ENCODE peak calls at places on chromosomes 7 and 10, in four cellular contexts. One of them, this sample, is unnamed.

GRCh38 chr10:80486151-80486692 is 32.1 kb downstream of the TSPAN14 start:
- DNase-seq in K562: no peak
- DNase-seq in HepG2: no peak
- DNase-seq in A549: no peak
- DNase-seq in this sample: no peak

GRCh38 chr10:79944428-79945395 is 4.2 kb downstream of the SFTPD start:
- DNase-seq in HepG2: no peak
- DNase-seq in A549: no peak
- DNase-seq in K562: no peak
- DNase-seq in this sample: no peak

GRCh38 chr7:37230221-37230620 is 218.4 kb downstream of the ELMO1 start:
- DNase-seq in A549: no peak
- DNase-seq in HepG2: no peak
- DNase-seq in K562: peak
- DNase-seq in this sample: no peak

GRCh38 chr10:24791129-24791733 is 67.5 kb upstream of the ARHGAP21 start:
- DNase-seq in HepG2: no peak
- DNase-seq in A549: no peak
- DNase-seq in K562: no peak
- DNase-seq in this sample: no peak

GRCh38 chr7:26897928-26898327 is 33.5 kb upstream of the SKAP2 start:
- DNase-seq in A549: no peak
- DNase-seq in HepG2: no peak
- DNase-seq in K562: no peak
- DNase-seq in this sample: no peak

GRCh38 chr10:112838784-112839481 is 111.1 kb upstream of the TCF7L2 start:
- DNase-seq in K562: no peak
- DNase-seq in HepG2: no peak
- DNase-seq in A549: no peak
- DNase-seq in this sample: no peak

GRCh38 chr10:119608316-119609155 is 11.8 kb upstream of the TIAL1 start:
- DNase-seq in HepG2: peak
- DNase-seq in A549: peak
- DNase-seq in K562: no peak
- DNase-seq in this sample: no peak

GRCh38 chr10:124523886-124524285 is 62.3 kb downstream of the LHPP start:
- DNase-seq in K562: no peak
- DNase-seq in HepG2: no peak
- DNase-seq in A549: no peak
- DNase-seq in this sample: no peak

GRCh38 chr7:47438411-47439029 is 143.4 kb downstream of the TNS3 start:
- DNase-seq in K562: no peak
- DNase-seq in HepG2: no peak
- DNase-seq in A549: no peak
- DNase-seq in this sample: no peak

GRCh38 chr10:78211476-78212110 is 177.9 kb downstream of the RPS24 start:
- DNase-seq in K562: no peak
- DNase-seq in A549: peak
- DNase-seq in HepG2: peak
- DNase-seq in this sample: no peak

GRCh38 chr7:48173313-48173712 is 2.1 kb downstream of the ABCA13 start:
- DNase-seq in HepG2: no peak
- DNase-seq in K562: no peak
- DNase-seq in A549: no peak
- DNase-seq in this sample: no peak

GRCh38 chr10:114486938-114487814 is 82.9 kb upstream of the AFAP1L2 start:
- DNase-seq in A549: no peak
- DNase-seq in HepG2: peak
- DNase-seq in K562: no peak
- DNase-seq in this sample: no peak

GRCh38 chr10:109968954-109969644 is 38.7 kb upstream of the ADD3 start:
- DNase-seq in A549: no peak
- DNase-seq in K562: no peak
- DNase-seq in HepG2: no peak
- DNase-seq in this sample: no peak

GRCh38 chr10:109967739-109968088 is 40.1 kb upstream of the ADD3 start:
- DNase-seq in HepG2: no peak
- DNase-seq in A549: no peak
- DNase-seq in K562: no peak
- DNase-seq in this sample: no peak

GRCh38 chr10:109972372-109973001 is 35.3 kb upstream of the ADD3 start:
- DNase-seq in K562: no peak
- DNase-seq in A549: no peak
- DNase-seq in HepG2: no peak
- DNase-seq in this sample: no peak

GRCh38 chr10:109971640-109972039 is 36.1 kb upstream of the ADD3 start:
- DNase-seq in K562: no peak
- DNase-seq in HepG2: peak
- DNase-seq in A549: no peak
- DNase-seq in this sample: no peak

GRCh38 chr10:109969907-109970306 is 37.9 kb upstream of the ADD3 start:
- DNase-seq in HepG2: no peak
- DNase-seq in K562: no peak
- DNase-seq in A549: no peak
- DNase-seq in this sample: no peak
- TF ChIP-seq POLR2AphosphoS2 in HepG2: no peak
- TF ChIP-seq POLR2AphosphoS2 in K562: no peak
- TF ChIP-seq POLR2AphosphoS2 in A549: no peak
- TF ChIP-seq POLR2AphosphoS2 in this sample: no peak

DNA sequence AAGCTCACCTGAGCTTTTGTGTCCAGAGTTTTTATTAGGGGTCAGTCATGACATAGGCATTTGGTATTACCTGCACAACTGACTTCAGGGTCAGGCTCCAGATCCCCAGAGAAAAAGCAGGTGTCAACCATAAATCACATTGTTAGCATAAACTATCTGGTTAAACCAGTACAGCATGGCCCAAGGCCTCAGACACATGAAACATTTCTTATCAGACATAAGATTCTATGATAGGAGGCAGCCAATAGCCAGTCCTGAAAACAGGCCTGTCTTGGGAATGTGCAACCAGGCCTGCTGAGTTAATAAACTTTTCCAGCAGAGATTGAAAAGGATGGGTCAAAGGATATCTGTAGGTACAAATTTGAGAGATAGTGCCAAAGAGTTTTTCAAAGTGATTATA is 116.1 kb downstream of the TPST1 start:
- DNase-seq in A549: no peak
- DNase-seq in K562: no peak
- DNase-seq in HepG2: no peak
- DNase-seq in this sample: no peak
- TF ChIP-seq POLR2AphosphoS2 in A549: no peak
- TF ChIP-seq POLR2AphosphoS2 in K562: no peak
- TF ChIP-seq POLR2AphosphoS2 in HepG2: no peak
- TF ChIP-seq POLR2AphosphoS2 in this sample: no peak

DNA sequence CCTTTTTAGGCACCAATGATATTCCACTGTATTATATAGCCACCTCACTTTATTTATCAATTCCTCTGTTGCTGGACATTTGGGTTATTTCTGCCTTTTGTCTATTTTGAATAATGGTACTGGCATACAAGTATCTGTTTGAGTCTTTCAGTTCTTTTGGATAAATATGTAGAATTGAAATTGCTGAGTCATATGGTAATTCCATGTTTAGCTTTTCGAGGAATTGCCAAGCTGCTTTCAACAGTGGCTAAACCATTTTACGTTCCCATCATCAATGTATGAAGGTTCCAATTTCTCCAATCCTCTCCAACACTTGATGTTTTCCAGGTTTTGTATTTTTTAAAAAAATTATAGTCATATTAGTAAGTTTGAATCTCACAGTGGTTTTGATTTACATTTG is 42.3 kb downstream of the JMJD1C start:
- DNase-seq in HepG2: no peak
- DNase-seq in A549: no peak
- DNase-seq in K562: no peak
- DNase-seq in this sample: no peak
- TF ChIP-seq POLR2AphosphoS2 in HepG2: no peak
- TF ChIP-seq POLR2AphosphoS2 in A549: no peak
- TF ChIP-seq POLR2AphosphoS2 in K562: no peak
- TF ChIP-seq POLR2AphosphoS2 in this sample: no peak

DNA sequence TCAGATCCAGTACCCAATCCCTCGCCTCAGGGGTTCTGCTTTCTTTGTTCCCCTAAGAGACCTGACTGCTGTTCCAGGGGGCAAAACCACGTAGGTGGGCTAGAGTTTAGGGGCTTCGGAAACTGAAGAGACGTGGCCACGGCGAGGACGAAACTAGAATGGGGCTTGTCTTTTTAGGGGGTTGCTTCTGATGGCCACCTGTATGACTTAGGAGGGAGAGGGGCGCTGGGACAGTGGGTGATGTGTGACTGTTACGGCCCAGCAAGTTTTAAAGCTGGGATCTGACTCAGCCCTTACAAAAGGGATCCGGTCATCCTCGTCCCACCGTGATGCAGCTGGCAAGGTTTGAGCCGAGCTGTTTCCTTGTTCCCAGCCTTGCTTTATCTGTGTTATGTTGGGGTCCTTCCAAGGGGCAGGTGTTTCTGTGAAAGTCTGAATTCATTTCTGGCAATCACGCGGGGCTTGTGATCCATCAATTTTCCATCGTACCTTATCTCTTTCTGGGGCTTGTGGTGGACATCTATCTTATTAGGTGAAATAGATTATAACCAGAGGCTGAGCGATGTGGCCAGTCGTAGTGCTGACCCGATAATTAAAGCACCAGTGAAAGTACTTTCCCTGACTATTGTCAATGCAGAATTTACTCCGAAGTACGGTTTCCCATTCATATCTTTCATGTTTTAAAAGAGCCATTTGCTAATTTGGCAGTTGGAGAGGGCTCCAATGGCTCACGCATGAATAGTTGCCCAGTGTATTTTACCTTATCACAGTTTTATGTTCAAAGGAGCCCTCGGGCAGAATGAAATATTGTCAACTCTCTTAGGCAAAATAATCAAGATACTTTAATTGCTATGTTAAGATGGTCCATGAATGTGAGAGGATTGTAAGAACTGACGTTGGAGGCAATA is 854 bp downstream of the MET start:
- DNase-seq in A549: no peak
- DNase-seq in HepG2: peak
- DNase-seq in K562: no peak
- DNase-seq in this sample: no peak
- TF ChIP-seq POLR2AphosphoS2 in A549: no peak
- TF ChIP-seq POLR2AphosphoS2 in HepG2: no peak
- TF ChIP-seq POLR2AphosphoS2 in K562: no peak
- TF ChIP-seq POLR2AphosphoS2 in this sample: no peak